ENCODE peak calls at places on chromosome 9, in eight cellular contexts. C is DND-41; U is CD8-positive, alpha-beta memory T cell; J is heart right ventricle; E is MM.1S; R is aorta; K is prostate gland; A is gastrocnemius medialis. M is an unnamed sample. For H3K4me1, the result is how much of the 10 kb centered on the place peaks cover.

GRCh38 chr9:75149841-75150241 is 61.5 kb downstream of the OSTF1 start:
- DNase-seq in J (no peak), R (no peak), A (no peak), K (no peak), U (no peak), C (peak), E (no peak), M (no peak)

GRCh38 chr9:98929866-98930265 is 13.8 kb upstream of the COL15A1 start:
- DNase-seq in U (no peak), C (no peak), E (no peak), R (no peak), J (no peak), K (no peak), A (no peak), M (no peak)

GRCh38 chr9:91775011-91775707 is 174.9 kb downstream of the ROR2 start:
- DNase-seq in C (peak), J (peak), E (peak), A (peak), R (no peak), U (peak), K (peak), M (peak)

GRCh38 chr9:4689687-4690104 is 10.3 kb downstream of the CDC37L1 start:
- DNase-seq in E (peak), K (peak), A (no peak), J (no peak), U (no peak), C (no peak), R (no peak), M (no peak)

GRCh38 chr9:14168381-14168780 is 145.6 kb downstream of the NFIB start:
- DNase-seq in U (no peak), C (no peak), K (no peak), A (no peak), J (no peak), E (no peak), R (no peak), M (no peak)

GRCh38 chr9:92276223-92277007 is 17.1 kb downstream of the IARS1 start:
- DNase-seq in C (no peak), K (no peak), J (no peak), R (no peak), U (no peak), E (no peak), A (no peak), M (peak)

GRCh38 chr9:109507421-109507838 is 9.3 kb upstream of the PTPN3 start:
- DNase-seq in U (no peak), E (no peak), R (peak), J (no peak), C (no peak), A (peak), K (no peak), M (no peak)

GRCh38 chr9:111900934-111901612 is 4.5 kb downstream of the UGCG start:
- DNase-seq in K (no peak), C (no peak), A (no peak), J (no peak), U (no peak), R (no peak), E (no peak), M (no peak)

GRCh38 chr9:98644011-98644410 is 64.7 kb downstream of the GABBR2 start:
- DNase-seq in C (no peak), E (no peak), A (no peak), J (no peak), U (no peak), K (no peak), R (no peak), M (no peak)

GRCh38 chr9:129240581-129241211 is 62.6 kb upstream of the IER5L start:
- DNase-seq in J (no peak), U (no peak), K (no peak), A (no peak), C (no peak), E (no peak), R (peak), M (no peak)

GRCh38 chr9:131701789-131702337 is 38.0 kb downstream of the RAPGEF1 start:
- DNase-seq in C (no peak), R (no peak), E (no peak), U (no peak), A (no peak), J (no peak), K (no peak), M (no peak)

GRCh38 chr9:8447618-8448017 is 648.0 kb upstream of the DMAC1 start:
- DNase-seq in A (no peak), R (no peak), U (no peak), E (no peak), C (no peak), K (no peak), J (no peak), M (no peak)

GRCh38 chr9:136211441-136212344 is 6.8 kb upstream of the LHX3 start:
- DNase-seq in K (no peak), A (no peak), J (no peak), R (no peak), E (no peak), C (no peak), U (no peak), M (no peak)

GRCh38 chr9:396397-396796 is 181.7 kb downstream of the DOCK8 start:
- DNase-seq in U (no peak), K (no peak), C (no peak), J (no peak), A (no peak), E (no peak), R (no peak), M (no peak)

GRCh38 chr9:107755267-107755666 is 265.7 kb upstream of the KLF4 start:
- DNase-seq in J (no peak), A (no peak), C (no peak), U (no peak), K (peak), E (no peak), R (no peak), M (no peak)

GRCh38 chr9:8070779-8071444 is 271.3 kb upstream of the DMAC1 start:
- DNase-seq in E (no peak), K (no peak), U (no peak), C (no peak), J (no peak), R (no peak), A (no peak), M (no peak)

GRCh38 chr9:99513441-99514112 is 291.5 kb downstream of the SEC61B start:
- DNase-seq in C (no peak), K (no peak), E (peak), U (no peak), J (no peak), R (no peak), A (no peak), M (no peak)

GRCh38 chr9:125430161-125430485 is 168.5 kb downstream of the GAPVD1 start:
- DNase-seq in E (no peak), A (no peak), J (no peak), K (no peak), R (peak), C (no peak), U (no peak), M (no peak)

GRCh38 chr9:133967024-133967741 is 24.9 kb downstream of the VAV2 start:
- DNase-seq in A (no peak), E (no peak), R (no peak), J (no peak), C (no peak), U (no peak), K (no peak), M (no peak)

GRCh38 chr9:38384990-38385848 is 7.3 kb upstream of the ALDH1B1 start:
- DNase-seq in R (no peak), E (no peak), J (no peak), U (no peak), K (no peak), A (no peak), C (no peak), M (no peak)

GRCh38 chr9:21558079-21558478 is 76.0 kb upstream of the IFNE start:
- DNase-seq in K (no peak), A (no peak), J (no peak), E (no peak), R (no peak), C (no peak), U (no peak), M (no peak)

GRCh38 chr9:130282000-130282700 is 16.6 kb downstream of the HMCN2 start:
- DNase-seq in E (no peak), A (no peak), U (no peak), R (no peak), K (peak), C (no peak), J (no peak), M (no peak)

GRCh38 chr9:91359083-91359482 is 2.6 kb downstream of the AUH start:
- DNase-seq in J (no peak), A (no peak), E (no peak), U (no peak), K (no peak), C (no peak), R (no peak), M (no peak)

GRCh38 chr9:15222313-15222712 is 84.7 kb downstream of the TTC39B start:
- DNase-seq in E (no peak), C (no peak), K (no peak), A (no peak), R (no peak), U (no peak), J (no peak), M (no peak)

GRCh38 chr9:73081979-73082657 is 69.5 kb upstream of the ANXA1 start:
- DNase-seq in J (no peak), R (no peak), C (peak), U (no peak), E (peak), A (no peak), K (no peak), M (peak)

GRCh38 chr9:93052791-93053540 is 5.5 kb upstream of the SUSD3 start:
- DNase-seq in U (no peak), A (no peak), R (no peak), K (no peak), C (peak), E (no peak), J (no peak), M (no peak)

GRCh38 chr9:125990793-125991220 is 243.6 kb downstream of the PBX3 start:
- DNase-seq in E (no peak), C (no peak), U (no peak), J (no peak), A (no peak), R (peak), K (peak), M (no peak)

GRCh38 chr9:70136632-70137031 is 93.0 kb downstream of the MAMDC2 start:
- DNase-seq in U (no peak), K (no peak), J (no peak), C (no peak), E (no peak), R (no peak), A (no peak), M (no peak)

GRCh38 chr9:38682713-38683112 is 37.2 kb downstream of the FAM240B start:
- DNase-seq in K (no peak), J (no peak), A (no peak), U (no peak), E (no peak), C (no peak), R (no peak), M (no peak)

GRCh38 chr9:101397746-101398334 is 578 bp downstream of the MRPL50 start:
- DNase-seq in E (no peak), R (no peak), J (no peak), U (no peak), A (no peak), C (no peak), K (peak), M (no peak)

GRCh38 chr9:109463924-109464625 is 34.0 kb downstream of the PTPN3 start:
- DNase-seq in K (no peak), C (peak), A (no peak), U (no peak), E (no peak), R (no peak), J (no peak), M (no peak)

GRCh38 chr9:101427957-101428655 is 7.5 kb downstream of the ALDOB start:
- DNase-seq in J (no peak), U (no peak), K (no peak), C (no peak), E (peak), A (no peak), R (no peak), M (no peak)

DNA sequence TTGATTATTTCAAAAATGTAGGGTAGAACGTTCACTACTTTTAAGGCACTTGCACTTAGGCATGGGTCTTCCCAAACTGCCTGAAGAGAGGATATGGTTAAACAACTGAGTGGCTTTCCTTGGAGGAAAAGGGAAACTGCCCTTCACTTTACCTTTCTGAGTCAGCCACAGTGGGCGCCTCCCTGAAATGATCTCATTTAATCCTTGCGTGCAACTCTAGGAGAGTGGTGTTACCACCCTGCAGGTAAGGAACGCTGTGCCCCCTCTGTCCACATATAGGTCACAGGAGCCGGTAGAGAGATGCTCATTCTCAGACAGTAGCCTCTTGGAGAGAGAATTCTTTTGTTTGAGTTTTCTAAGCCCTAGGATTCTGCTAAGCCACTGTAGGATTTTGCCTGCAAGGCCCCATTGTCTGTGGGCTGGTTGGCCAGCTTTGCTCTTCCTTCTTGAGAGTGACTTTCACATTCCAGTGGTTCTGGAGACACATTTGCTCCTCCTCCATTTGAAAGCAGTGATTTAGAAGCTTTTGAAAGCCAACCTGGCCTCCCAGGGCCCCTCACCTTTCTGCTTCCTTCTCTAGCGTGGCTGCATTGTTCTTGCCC is 110.3 kb upstream of the CTSL start:
- DNase-seq in A (no peak), E (no peak), U (no peak), R (no peak), K (no peak), J (no peak), C (no peak), M (no peak)
- H3K4me1 ChIP-seq in A (under half), E (under half), U (under half), R (under half), K (under half), J (under half), C (under half), M (under half)

GRCh38 chr9:128204858-128205257 is 1.7 kb downstream of the DNM1 start:
- DNase-seq in C (no peak), R (no peak), K (no peak), E (no peak), A (no peak), U (no peak), J (no peak), M (no peak)

GRCh38 chr9:128203024-128203841 is at the start of gene DNM1:
- DNase-seq in C (peak), U (peak), E (peak), R (peak), J (peak), A (no peak), K (peak), M (peak)

GRCh38 chr9:128203842-128204551 is 818 bp downstream of the DNM1 start:
- DNase-seq in R (peak), J (peak), C (peak), U (no peak), K (no peak), E (no peak), A (no peak), M (no peak)

GRCh38 chr9:128201441-128202369 is 1.5 kb upstream of the DNM1 start:
- DNase-seq in C (no peak), A (no peak), U (no peak), E (no peak), R (no peak), K (no peak), J (peak), M (no peak)

GRCh38 chr9:128202648-128203023 is 543 bp upstream of the DNM1 start:
- DNase-seq in E (no peak), U (no peak), K (no peak), C (no peak), A (no peak), J (no peak), R (no peak), M (no peak)
- H3K27ac ChIP-seq in E (no peak), U (no peak), K (no peak), C (peak), A (no peak), J (no peak), R (no peak), M (no peak)

DNA sequence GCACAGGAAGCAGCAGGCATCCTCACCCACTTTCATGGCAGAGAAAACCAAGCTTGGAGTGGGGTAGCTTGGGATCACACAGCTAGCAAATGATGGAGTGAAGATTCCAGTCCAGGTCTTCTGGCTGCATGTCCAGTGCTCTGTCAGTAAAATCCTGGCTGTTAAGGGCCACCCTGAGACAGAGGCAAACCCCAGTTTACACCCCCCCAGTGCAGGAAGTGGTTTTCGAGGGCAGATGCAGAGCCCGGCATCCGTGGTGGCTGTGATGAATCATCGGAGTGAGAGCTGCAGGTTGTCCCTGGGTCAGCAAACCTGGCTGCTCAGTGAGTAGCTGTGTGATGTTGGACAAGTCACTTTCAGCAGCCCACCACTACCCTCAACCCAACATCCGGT is 115.3 kb downstream of the RGS3 start:
- DNase-seq in E (peak), C (peak), U (peak), K (no peak), J (no peak), R (no peak), A (no peak), M (peak)
- H3K4me1 ChIP-seq in E (half or more), C (half or more), U (half or more), K (under half), J (half or more), R (under half), A (half or more), M (half or more)

DNA sequence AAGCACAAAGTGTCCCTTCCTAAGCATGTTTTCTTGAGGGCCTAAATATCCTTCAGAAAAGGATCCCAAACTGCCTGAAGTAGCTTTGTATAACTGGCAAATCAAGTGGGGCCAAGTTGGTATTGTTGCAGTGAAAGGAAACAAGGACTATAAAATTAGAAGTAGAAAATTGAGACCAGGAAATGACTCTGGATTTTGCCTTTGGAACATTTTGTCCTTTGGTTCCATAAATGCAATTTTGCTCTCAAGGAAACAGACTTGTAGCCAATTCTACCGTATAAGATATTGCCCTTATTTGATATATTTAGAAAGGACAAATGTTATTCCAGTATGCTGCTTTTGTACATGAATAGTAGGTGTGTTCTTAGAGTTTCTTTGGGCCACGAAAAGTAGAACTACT is 34.4 kb downstream of the RABGAP1 start:
- DNase-seq in C (no peak), K (no peak), R (no peak), J (no peak), E (no peak), U (no peak), A (no peak), M (no peak)
- H3K27ac ChIP-seq in C (no peak), K (peak), R (peak), J (peak), E (no peak), U (no peak), A (peak), M (no peak)

GRCh38 chr9:89550516-89550915 is 52.6 kb upstream of the SEMA4D start:
- DNase-seq in K (no peak), C (no peak), R (no peak), E (no peak), A (no peak), U (no peak), J (no peak), M (no peak)
- H3K4me1 ChIP-seq in K (under half), C (under half), R (under half), E (under half), A (under half), U (under half), J (under half), M (under half)

M was measured in CD4-positive, CD25-positive, alpha-beta regulatory T cell.